ENCODE peak calls at places on chromosome 16, in five cellular contexts. B, Y, D, A and E are unnamed samples.

GRCh38 chr16:29899516-29900101 is at the start of gene SEZ6L2:
- DNase-seq in Y (peak), A (peak), B (peak), D (peak), E (peak)

GRCh38 chr16:48081656-48082055 is 74.1 kb downstream of the ABCC12 start:
- DNase-seq in D (no peak), Y (peak), A (no peak), B (no peak), E (peak)

GRCh38 chr16:28321700-28322411 is 29.5 kb downstream of the SBK1 start:
- DNase-seq in A (peak), B (no peak), Y (peak), D (no peak), E (no peak)

GRCh38 chr16:79848739-79849518 is 248.4 kb upstream of the MAF start:
- DNase-seq in Y (no peak), A (peak), B (no peak), D (peak), E (no peak)

GRCh38 chr16:27243725-27244362 is 24.7 kb downstream of the NSMCE1 start:
- DNase-seq in A (no peak), Y (no peak), B (no peak), D (no peak), E (no peak)

GRCh38 chr16:47905771-47906170 is 250.0 kb downstream of the ABCC12 start:
- DNase-seq in B (no peak), D (no peak), Y (no peak), A (no peak), E (no peak)

GRCh38 chr16:67277999-67278772 is 1.1 kb upstream of the PLEKHG4 start:
- DNase-seq in Y (no peak), A (no peak), B (no peak), D (no peak), E (no peak)

GRCh38 chr16:66296591-66296990 is 69.9 kb upstream of the CDH5 start:
- DNase-seq in D (peak), Y (no peak), A (no peak), B (no peak), E (no peak)

GRCh38 chr16:57970971-57971370 is at the start of gene CNGB1:
- DNase-seq in A (no peak), Y (no peak), B (no peak), D (no peak), E (no peak)

GRCh38 chr16:88754912-88755744 is 29.9 kb downstream of the PIEZO1 start:
- DNase-seq in B (no peak), D (no peak), Y (no peak), A (no peak), E (no peak)

GRCh38 chr16:80623376-80623775 is 82.6 kb downstream of the DYNLRB2 start:
- DNase-seq in Y (no peak), A (no peak), D (peak), B (no peak), E (no peak)

GRCh38 chr16:48160575-48160974 is 4.8 kb upstream of the ABCC12 start:
- DNase-seq in B (no peak), A (no peak), Y (no peak), D (no peak), E (no peak)

GRCh38 chr16:61295311-61295710 is 740.9 kb downstream of the CDH8 start:
- DNase-seq in A (no peak), B (no peak), Y (no peak), D (no peak), E (no peak)

GRCh38 chr16:66842765-66843164 is 1.4 kb upstream of the CA7 start:
- DNase-seq in B (no peak), Y (no peak), A (no peak), D (peak), E (no peak)

GRCh38 chr16:89018605-89019158 is 41.7 kb upstream of the CBFA2T3 start:
- DNase-seq in B (no peak), Y (no peak), D (no peak), A (peak), E (no peak)

GRCh38 chr16:84513111-84514065 is 8.9 kb upstream of the MEAK7 start:
- DNase-seq in D (no peak), A (peak), B (no peak), Y (no peak), E (no peak)

GRCh38 chr16:56767018-56767417 is 37.1 kb downstream of the NUP93 start:
- DNase-seq in B (no peak), Y (no peak), A (no peak), D (no peak), E (no peak)

GRCh38 chr16:49890876-49891275 is 35.0 kb upstream of the ZNF423 start:
- DNase-seq in A (no peak), D (no peak), Y (peak), B (peak), E (no peak)

GRCh38 chr16:3122926-3123570 is 10.7 kb downstream of the ZNF205 start:
- DNase-seq in D (no peak), Y (no peak), B (no peak), A (no peak), E (no peak)

GRCh38 chr16:2745961-2746360 is 6.5 kb upstream of the SRRM2 start:
- DNase-seq in B (no peak), A (peak), D (no peak), Y (no peak), E (no peak)

GRCh38 chr16:67164599-67165061 is at the start of gene HSF4:
- DNase-seq in Y (no peak), B (no peak), A (peak), D (no peak), E (no peak)

GRCh38 chr16:84460406-84461028 is 43.9 kb downstream of the MEAK7 start:
- DNase-seq in D (no peak), B (no peak), Y (no peak), A (peak), E (no peak)

GRCh38 chr16:58019866-58020538 is 5.6 kb upstream of the MMP15 start:
- DNase-seq in B (no peak), A (no peak), D (no peak), Y (no peak), E (no peak)